ENCODE peak calls at places on chromosomes 2 and 18, in four cellular contexts. F is tibial nerve, B is esophagus muscularis mucosa, Y is suprapubic skin. O is an unnamed sample.

GRCh38 chr18:25350561-25351201 is 1.3 kb downstream of the ZNF521 start:
- DNase-seq in Y (peak; percentile 82), F (peak; percentile 54), B (no peak), O (no peak)

GRCh38 chr2:53826587-53827397 is 33.0 kb downstream of the GPR75 start:
- DNase-seq in F (peak; percentile 67), B (no peak), Y (no peak), O (no peak)

GRCh38 chr2:148814143-148814852 is 60.7 kb upstream of the KIF5C start:
- DNase-seq in B (no peak), Y (no peak), F (no peak), O (no peak)

GRCh38 chr2:69291004-69291650 is 95.9 kb downstream of the GFPT1 start:
- DNase-seq in Y (no peak), B (no peak), F (peak; percentile 60), O (no peak)

GRCh38 chr2:46802665-46803550 is 112.7 kb downstream of the MCFD2 start:
- DNase-seq in B (peak; percentile 72), Y (no peak), F (no peak), O (no peak)

GRCh38 chr2:37181726-37182684 is 6.5 kb downstream of the SULT6B1 start:
- DNase-seq in Y (no peak), B (no peak), F (no peak), O (no peak)

GRCh38 chr2:144674071-144674470 is 154.2 kb upstream of the ZEB2 start:
- DNase-seq in F (no peak), Y (no peak), B (no peak), O (no peak)

GRCh38 chr18:40179647-40180175 is 1775.3 kb upstream of the PIK3C3 start:
- DNase-seq in B (no peak), F (no peak), Y (no peak), O (no peak)

GRCh38 chr18:33034212-33034611 is 261.4 kb upstream of the KLHL14 start:
- DNase-seq in Y (no peak), F (no peak), B (no peak), O (no peak)

GRCh38 chr2:42859006-42859552 is 66.7 kb upstream of the HAAO start:
- DNase-seq in Y (peak; percentile 78), F (peak; percentile 92), B (no peak), O (peak; percentile 76)

GRCh38 chr18:59353079-59353680 is 5.9 kb downstream of the LMAN1 start:
- DNase-seq in Y (no peak), B (no peak), F (no peak), O (no peak)

DNA sequence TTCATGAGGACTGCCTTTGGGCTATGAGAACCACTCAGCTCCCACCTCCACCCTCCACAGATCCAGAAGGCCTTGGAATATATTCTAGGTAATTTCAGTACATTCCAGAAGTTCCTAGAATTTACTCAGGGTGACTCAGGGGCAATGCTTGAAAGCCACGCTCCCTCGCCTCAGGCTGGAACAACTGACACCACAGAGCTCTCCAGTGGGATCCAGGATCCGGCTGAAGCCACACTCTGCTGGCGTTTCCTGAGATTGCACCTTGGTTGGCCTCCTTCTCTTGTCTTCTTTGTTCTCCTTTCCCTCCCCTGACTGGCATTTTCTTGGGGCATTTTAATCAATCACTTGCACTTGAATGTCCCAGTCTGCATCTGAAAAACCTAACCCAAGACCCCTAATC is 92.6 kb upstream of the KCNE4 start:
- DNase-seq in Y (no peak), F (no peak), B (no peak), O (no peak)
- TF ChIP-seq CTCF in Y (no peak), F (no peak), B (no peak), O (no peak)

GRCh38 chr2:113826346-113827285 is 63.3 kb upstream of the ACTR3 start:
- DNase-seq in F (no peak), B (no peak), Y (no peak), O (no peak)
- H3K4me3 ChIP-seq in F (no peak overlapping the region), B (no peak overlapping the region), Y (no peak overlapping the region), O (no peak overlapping the region)

DNA sequence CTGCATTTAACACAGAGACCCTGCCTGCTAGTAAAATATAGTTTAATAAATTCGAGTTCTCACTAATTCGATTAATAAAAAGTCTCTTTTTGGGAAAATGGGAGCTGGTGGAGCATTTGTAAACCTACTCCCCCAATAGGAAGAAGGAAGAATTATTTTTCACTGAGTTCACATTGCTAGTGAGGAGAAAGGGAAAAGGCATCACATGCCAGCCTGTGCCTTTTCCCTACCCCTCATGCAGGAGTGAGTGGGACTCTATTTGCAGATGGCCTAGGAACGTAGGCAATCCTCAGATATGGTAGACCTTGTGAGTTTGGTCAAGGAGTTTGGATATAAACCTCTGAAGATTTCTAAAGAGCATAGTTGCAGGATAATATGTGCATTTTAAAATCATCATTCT is 218.4 kb upstream of the TRIB2 start:
- DNase-seq in B (no peak), Y (no peak), F (no peak), O (no peak)
- TF ChIP-seq CTCF in B (no peak), Y (no peak), F (no peak), O (no peak)

GRCh38 chr18:75161629-75162028 is 47.3 kb downstream of the PTGR3 start:
- DNase-seq in F (peak; percentile 16), B (no peak), Y (no peak), O (peak; percentile 63)
- H3K4me3 ChIP-seq in F (peak overlapping the region; percentile 49), B (peak overlapping the region; percentile 57), Y (peak overlapping the region; percentile 33), O (peak overlapping the region; percentile 76)

GRCh38 chr2:211899871-211900482 is 638.6 kb downstream of the ERBB4 start:
- DNase-seq in B (no peak), Y (no peak), F (no peak), O (no peak)
- TF ChIP-seq CTCF in B (no peak), Y (no peak), F (no peak), O (no peak)

GRCh38 chr18:43935051-43935412 is 657.7 kb upstream of the SYT4 start:
- DNase-seq in F (no peak), Y (no peak), B (no peak), O (no peak)
- H3K4me3 ChIP-seq in F (no peak overlapping the region), Y (no peak overlapping the region), B (no peak overlapping the region), O (no peak overlapping the region)

GRCh38 chr18:76823574-76823973 is 1.2 kb downstream of the ZNF236 start:
- DNase-seq in Y (no peak), B (no peak), F (no peak), O (no peak)
- TF ChIP-seq CTCF in Y (no peak), B (peak; percentile 13), F (no peak), O (no peak)

GRCh38 chr18:58148954-58149471 is 105.0 kb downstream of the NEDD4L start:
- DNase-seq in B (no peak), F (no peak), Y (no peak), O (no peak)
- H3K4me3 ChIP-seq in B (no peak overlapping the region), F (no peak overlapping the region), Y (no peak overlapping the region), O (no peak overlapping the region)

GRCh38 chr2:188576657-188577056 is 285.0 kb downstream of the GULP1 start:
- DNase-seq in B (no peak), F (no peak), Y (no peak), O (no peak)

GRCh38 chr2:188577231-188577630 is 285.6 kb downstream of the GULP1 start:
- DNase-seq in F (no peak), B (no peak), Y (no peak), O (no peak)

GRCh38 chr2:188580738-188581137 is 289.1 kb downstream of the GULP1 start:
- DNase-seq in F (no peak), Y (no peak), B (no peak), O (no peak)

GRCh38 chr2:188582206-188582605 is 290.5 kb downstream of the GULP1 start:
- DNase-seq in F (no peak), Y (no peak), B (no peak), O (no peak)
- TF ChIP-seq CTCF in F (no peak), Y (no peak), B (no peak), O (no peak)

GRCh38 chr2:27069961-27070618 is 1.4 kb downstream of the OST4 start:
- DNase-seq in F (no peak), Y (no peak), B (no peak), O (no peak)
- H3K4me3 ChIP-seq in F (peak overlapping the region; percentile 90), Y (peak overlapping the region; percentile 94), B (peak overlapping the region; percentile 98), O (peak overlapping the region; percentile 92)